ENCODE peak calls at places on chromosomes 2 and 18, in eight cellular contexts. U, C, P, O, Y, R, L and N are unnamed samples.

GRCh38 chr2:101805146-101806088 is 107.9 kb downstream of the MAP4K4 start:
- DNase-seq in C (no peak), U (no peak), P (no peak), O (peak; percentile 76), Y (no peak), L (no peak), R (no peak), N (no peak)

GRCh38 chr2:62234755-62235655 is 39.1 kb downstream of the B3GNT2 start:
- DNase-seq in R (no peak), Y (peak; percentile 34), O (no peak), L (no peak), U (no peak), C (no peak), P (no peak), N (no peak)

GRCh38 chr2:168685619-168686453 is 116.6 kb upstream of the NOSTRIN start:
- DNase-seq in O (no peak), Y (peak; percentile 37), U (no peak), C (no peak), L (no peak), R (no peak), P (no peak), N (no peak)

GRCh38 chr2:121237336-121237979 is 47.5 kb downstream of the TFCP2L1 start:
- DNase-seq in L (no peak), R (no peak), C (no peak), P (no peak), Y (no peak), U (no peak), O (no peak), N (peak; percentile 26)

GRCh38 chr2:169107645-169108044 is 38.3 kb downstream of the DHRS9 start:
- DNase-seq in C (no peak), L (no peak), O (no peak), U (no peak), Y (no peak), R (peak; percentile 7), P (no peak), N (no peak)

GRCh38 chr2:190088917-190089316 is 26.4 kb upstream of the MSTN start:
- DNase-seq in O (peak; percentile 70), L (no peak), C (no peak), U (no peak), Y (peak; percentile 15), R (peak; percentile 91), P (peak; percentile 7), N (peak; percentile 48)

GRCh38 chr2:234536218-234536989 is 39.5 kb upstream of the ARL4C start:
- DNase-seq in U (no peak), R (no peak), C (no peak), Y (peak; percentile 57), L (no peak), O (no peak), P (no peak), N (no peak)

GRCh38 chr2:73013941-73014340 is 57.6 kb downstream of the SFXN5 start:
- DNase-seq in C (no peak), Y (no peak), O (peak; percentile 42), P (no peak), U (no peak), L (no peak), R (no peak), N (no peak)

GRCh38 chr2:231015462-231015861 is 19.5 kb downstream of the SPATA3 start:
- DNase-seq in P (no peak), Y (no peak), L (no peak), O (no peak), R (no peak), C (no peak), U (no peak), N (no peak)

GRCh38 chr2:216391401-216391800 is 19.1 kb upstream of the MARCHF4 start:
- DNase-seq in L (no peak), Y (no peak), R (no peak), U (no peak), O (peak; percentile 57), C (no peak), P (no peak), N (no peak)

GRCh38 chr2:172200495-172201085 is 97.9 kb upstream of the DLX2 start:
- DNase-seq in Y (no peak), L (no peak), U (no peak), R (no peak), P (peak; percentile 13), O (peak; percentile 41), C (no peak), N (peak; percentile 18)

GRCh38 chr2:141911485-141912066 is 219.2 kb downstream of the LRP1B start:
- DNase-seq in C (no peak), O (peak; percentile 24), R (peak; percentile 84), P (no peak), U (no peak), Y (peak; percentile 3), L (no peak), N (peak; percentile 39)

GRCh38 chr2:63604666-63605065 is 15.9 kb downstream of the MDH1 start:
- DNase-seq in O (no peak), U (no peak), P (no peak), R (no peak), L (no peak), C (no peak), Y (no peak), N (no peak)

GRCh38 chr2:2399390-2399789 is 68.3 kb upstream of the MYT1L start:
- DNase-seq in P (no peak), R (no peak), C (no peak), L (no peak), U (no peak), Y (no peak), O (no peak), N (no peak)

GRCh38 chr18:79250236-79250993 is 145.3 kb upstream of the NFATC1 start:
- DNase-seq in L (no peak), R (no peak), O (no peak), C (no peak), P (no peak), U (no peak), Y (no peak), N (no peak)

GRCh38 chr18:13178976-13179375 is 39.6 kb upstream of the LDLRAD4 start:
- DNase-seq in Y (no peak), C (no peak), R (no peak), L (no peak), P (no peak), U (no peak), O (peak; percentile 45), N (no peak)

GRCh38 chr18:76264851-76265250 is 230.2 kb downstream of the ZNF516 start:
- DNase-seq in O (no peak), Y (no peak), L (no peak), U (no peak), R (no peak), C (no peak), P (no peak), N (no peak)

GRCh38 chr2:12702661-12703121 is 14.0 kb upstream of the TRIB2 start:
- DNase-seq in L (no peak), R (peak; percentile 50), C (no peak), U (no peak), P (no peak), Y (no peak), O (peak; percentile 88), N (no peak)

GRCh38 chr2:42810126-42810970 is 18.0 kb upstream of the HAAO start:
- DNase-seq in C (peak; percentile 98), L (peak; percentile 93), O (peak; percentile 97), Y (peak; percentile 91), U (peak; percentile 67), R (peak; percentile 94), P (peak; percentile 96), N (peak; percentile 73)

GRCh38 chr2:42386684-42387083 is 25.7 kb upstream of the COX7A2L start:
- DNase-seq in R (peak; percentile 9), U (no peak), C (no peak), L (no peak), O (no peak), P (no peak), Y (no peak), N (no peak)

GRCh38 chr2:134465228-134465627 is 211.4 kb downstream of the MGAT5 start:
- DNase-seq in O (no peak), P (no peak), Y (no peak), C (peak; percentile 60), U (no peak), L (no peak), R (no peak), N (no peak)

GRCh38 chr2:144511945-144512344 is 8.0 kb downstream of the ZEB2 start:
- DNase-seq in C (no peak), U (no peak), P (no peak), L (no peak), O (no peak), R (no peak), Y (no peak), N (no peak)

GRCh38 chr18:27948981-27949380 is 227.9 kb downstream of the CDH2 start:
- DNase-seq in C (no peak), Y (no peak), L (no peak), U (no peak), P (no peak), R (no peak), O (no peak), N (no peak)

GRCh38 chr2:73232471-73233153 is 427 bp downstream of the PRADC1 start:
- DNase-seq in U (no peak), R (peak; percentile 51), P (peak; percentile 25), Y (peak; percentile 10), C (no peak), O (peak; percentile 11), L (no peak), N (no peak)

GRCh38 chr18:21453512-21453862 is 147.0 kb downstream of the ESCO1 start:
- DNase-seq in L (peak; percentile 87), U (no peak), P (no peak), O (peak; percentile 24), Y (no peak), R (no peak), C (no peak), N (peak; percentile 23)

GRCh38 chr2:130873700-130874346 is 37.1 kb downstream of the ARHGEF4 start:
- DNase-seq in P (peak; percentile 61), C (peak; percentile 77), R (peak; percentile 70), L (no peak), O (peak; percentile 72), U (peak; percentile 62), Y (peak; percentile 19), N (no peak)

GRCh38 chr2:197209274-197209673 is 101.3 kb downstream of the ANKRD44 start:
- DNase-seq in C (no peak), Y (no peak), L (no peak), O (no peak), P (no peak), U (no peak), R (no peak), N (no peak)

GRCh38 chr2:80312282-80312839 is 7.8 kb upstream of the LRRTM1 start:
- DNase-seq in P (no peak), C (no peak), L (no peak), Y (no peak), O (no peak), U (no peak), R (no peak), N (no peak)

GRCh38 chr2:176018708-176019107 is 16.6 kb upstream of the LNPK start:
- DNase-seq in Y (no peak), U (no peak), P (no peak), O (peak; percentile 17), R (no peak), C (no peak), L (no peak), N (no peak)

GRCh38 chr2:10161961-10162441 is 39.5 kb downstream of the RRM2 start:
- DNase-seq in U (no peak), Y (peak; percentile 68), L (peak; percentile 37), R (no peak), P (no peak), O (no peak), C (no peak), N (no peak)